ENCODE peak calls at places on chromosomes 1 and 21, in four cellular contexts. One of them, this sample, is unnamed.

GRCh38 chr1:43423672-43424550 is 29.8 kb downstream of the HYI start:
- DNase-seq in K562: peak; percentile 30
- DNase-seq in WTC11: no peak
- DNase-seq in HepG2: no peak
- DNase-seq in this sample: no peak

GRCh38 chr1:64515427-64515826 is 45.5 kb downstream of the CACHD1 start:
- DNase-seq in WTC11: no peak
- DNase-seq in K562: no peak
- DNase-seq in HepG2: no peak
- DNase-seq in this sample: no peak

GRCh38 chr1:17134036-17134435 is 14.8 kb upstream of the PADI2 start:
- DNase-seq in K562: no peak
- DNase-seq in HepG2: no peak
- DNase-seq in WTC11: no peak
- DNase-seq in this sample: no peak

GRCh38 chr21:34702341-34702807 is 33.6 kb downstream of the CLIC6 start:
- DNase-seq in HepG2: no peak
- DNase-seq in WTC11: no peak
- DNase-seq in K562: no peak
- DNase-seq in this sample: no peak

GRCh38 chr1:207134550-207134949 is 30.5 kb downstream of the C4BPA start:
- DNase-seq in WTC11: no peak
- DNase-seq in K562: no peak
- DNase-seq in HepG2: no peak
- DNase-seq in this sample: no peak

GRCh38 chr1:10682449-10683365 is 113.7 kb downstream of the CASZ1 start:
- DNase-seq in HepG2: no peak
- DNase-seq in WTC11: no peak
- DNase-seq in K562: no peak
- DNase-seq in this sample: no peak

GRCh38 chr1:172180886-172181285 is 239.6 kb upstream of the C1orf105 start:
- DNase-seq in WTC11: no peak
- DNase-seq in HepG2: no peak
- DNase-seq in K562: no peak
- DNase-seq in this sample: no peak

GRCh38 chr1:233707153-233707905 is 93.4 kb downstream of the KCNK1 start:
- DNase-seq in K562: peak; percentile 50
- DNase-seq in WTC11: no peak
- DNase-seq in HepG2: no peak
- DNase-seq in this sample: peak; percentile 54

GRCh38 chr1:20480261-20481157 is 5.5 kb downstream of the CAMK2N1 start:
- DNase-seq in K562: no peak
- DNase-seq in WTC11: no peak
- DNase-seq in HepG2: peak; percentile 99
- DNase-seq in this sample: peak; percentile 58

GRCh38 chr1:238242156-238242555 is 351.4 kb upstream of the ZP4 start:
- DNase-seq in HepG2: no peak
- DNase-seq in K562: no peak
- DNase-seq in WTC11: no peak
- DNase-seq in this sample: no peak

GRCh38 chr1:111251570-111251969 is 24.1 kb downstream of the CHI3L2 start:
- DNase-seq in HepG2: no peak
- DNase-seq in WTC11: no peak
- DNase-seq in K562: no peak
- DNase-seq in this sample: no peak

GRCh38 chr1:168190284-168190884 is 11.6 kb downstream of the TIPRL start:
- DNase-seq in K562: no peak
- DNase-seq in WTC11: no peak
- DNase-seq in HepG2: no peak
- DNase-seq in this sample: no peak

GRCh38 chr1:44645466-44646244 is 28.6 kb downstream of the TMEM53 start:
- DNase-seq in K562: no peak
- DNase-seq in WTC11: no peak
- DNase-seq in HepG2: no peak
- DNase-seq in this sample: no peak

DNA sequence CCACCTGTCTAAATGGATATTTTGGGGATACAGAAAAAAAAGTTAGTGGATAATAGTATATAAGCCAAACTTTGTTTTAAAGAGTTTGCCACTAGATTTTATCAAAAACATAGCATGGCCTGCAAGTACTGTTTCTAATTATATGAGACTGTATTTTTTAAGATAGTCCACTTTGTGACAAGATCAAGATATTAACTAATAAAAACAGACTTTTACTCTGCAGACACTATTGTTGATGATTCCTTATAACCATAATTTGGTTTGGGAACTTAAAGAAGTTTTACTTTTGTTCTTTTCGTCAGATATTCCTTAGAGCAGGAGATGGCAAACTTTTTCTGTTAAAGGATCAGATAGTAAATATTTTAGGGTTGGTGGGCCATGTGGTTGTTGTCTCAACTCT is 36.4 kb downstream of the SMG7 start:
- DNase-seq in WTC11: no peak
- DNase-seq in HepG2: no peak
- DNase-seq in K562: no peak
- DNase-seq in this sample: no peak
- TF ChIP-seq HMGXB4 in WTC11: no peak
- TF ChIP-seq HMGXB4 in HepG2: no peak
- TF ChIP-seq HMGXB4 in K562: no peak
- TF ChIP-seq HMGXB4 in this sample: no peak

DNA sequence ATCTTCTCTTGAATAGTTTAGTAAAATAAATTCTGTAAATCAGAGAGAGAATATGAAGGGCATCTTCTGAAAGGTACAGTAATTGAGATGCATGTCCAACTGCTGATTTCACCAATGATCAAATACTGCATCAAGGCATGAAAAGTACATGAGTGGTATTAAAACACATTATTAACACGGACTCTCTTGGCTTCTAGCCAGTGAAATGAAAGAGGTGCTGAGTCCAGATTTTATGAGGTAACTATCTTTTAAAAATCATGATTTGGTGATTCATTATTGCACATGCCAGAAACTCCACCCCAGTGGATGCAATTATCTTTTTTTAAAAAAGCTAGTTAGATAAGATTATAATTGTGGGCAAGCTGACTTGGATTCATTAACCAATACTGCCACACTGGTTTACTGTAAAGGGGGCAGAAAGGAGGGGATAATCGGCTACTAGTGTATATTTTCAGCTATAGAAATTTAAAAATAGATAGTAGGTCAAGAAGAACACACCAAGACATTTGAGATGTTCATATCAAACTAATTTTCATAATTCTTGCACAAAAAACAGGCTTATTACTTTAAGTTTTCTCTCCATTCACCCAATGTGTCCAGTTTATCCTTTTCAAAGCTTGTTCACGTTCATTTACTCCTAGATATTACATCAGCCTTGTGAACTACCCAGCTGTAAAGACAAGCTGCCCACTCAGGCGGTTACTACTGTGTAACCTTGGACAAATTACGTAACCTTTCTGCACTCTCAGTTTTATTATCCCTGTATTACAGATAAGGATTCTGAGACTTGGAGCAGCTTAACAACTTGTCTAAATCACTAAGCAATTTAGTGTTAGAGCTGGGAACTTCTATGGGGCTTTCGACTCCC is 20.3 kb upstream of the LPAR3 start:
- DNase-seq in WTC11: no peak
- DNase-seq in K562: no peak
- DNase-seq in HepG2: no peak
- DNase-seq in this sample: no peak
- TF ChIP-seq HMGXB4 in WTC11: no peak
- TF ChIP-seq HMGXB4 in K562: no peak
- TF ChIP-seq HMGXB4 in HepG2: no peak
- TF ChIP-seq HMGXB4 in this sample: no peak

DNA sequence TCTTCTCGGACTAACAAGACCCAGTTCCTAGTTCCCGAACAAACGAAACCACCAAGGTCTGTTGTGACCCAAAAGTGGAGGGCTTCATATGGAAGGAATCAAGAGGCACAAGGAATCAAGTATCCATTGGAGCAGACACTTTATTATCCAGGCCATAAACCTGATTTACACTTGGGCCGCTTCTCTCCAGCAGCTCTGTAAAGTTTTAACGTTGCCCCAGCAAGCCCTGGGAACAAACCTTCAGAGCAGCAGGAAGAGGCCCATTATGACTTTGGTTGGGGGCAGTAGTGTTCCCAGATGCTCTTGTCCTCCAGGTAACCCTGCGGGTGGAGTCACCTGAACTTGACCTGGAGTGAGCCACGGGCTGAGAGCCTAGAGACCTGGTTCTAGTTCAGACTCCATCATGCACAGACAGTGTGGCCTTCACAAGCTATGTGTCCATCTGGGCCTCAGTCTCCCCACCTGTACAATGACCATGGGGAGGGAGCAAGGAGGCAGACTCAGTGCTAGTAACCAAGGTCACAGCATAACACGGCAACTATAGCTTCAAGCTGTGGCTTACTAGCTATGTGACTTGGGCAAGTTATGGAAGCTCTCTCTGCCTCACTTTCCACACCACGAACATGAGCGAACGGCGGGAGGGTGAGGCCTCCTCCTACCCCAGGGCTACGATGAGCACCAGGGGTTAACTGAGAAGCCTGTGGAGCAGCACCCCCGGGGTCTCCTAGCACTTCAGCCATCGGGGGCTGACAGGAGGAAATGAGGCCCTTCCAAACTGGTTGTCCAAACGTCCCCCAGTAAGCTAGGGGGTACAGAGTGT is 95.7 kb downstream of the GLIS1 start:
- DNase-seq in HepG2: no peak
- DNase-seq in K562: no peak
- DNase-seq in WTC11: peak; percentile 1
- DNase-seq in this sample: no peak
- TF ChIP-seq HMGXB4 in HepG2: no peak
- TF ChIP-seq HMGXB4 in K562: no peak
- TF ChIP-seq HMGXB4 in WTC11: no peak
- TF ChIP-seq HMGXB4 in this sample: no peak

GRCh38 chr1:1847061-1847460 is 43.8 kb downstream of the GNB1 start:
- DNase-seq in K562: no peak
- DNase-seq in WTC11: no peak
- DNase-seq in HepG2: peak; percentile 36
- DNase-seq in this sample: no peak
- TF ChIP-seq HMGXB4 in K562: no peak
- TF ChIP-seq HMGXB4 in WTC11: no peak
- TF ChIP-seq HMGXB4 in HepG2: no peak
- TF ChIP-seq HMGXB4 in this sample: no peak

GRCh38 chr1:214328770-214329455 is 48.0 kb downstream of the SMYD2 start:
- DNase-seq in K562: peak; percentile 80
- DNase-seq in HepG2: peak; percentile 65
- DNase-seq in WTC11: peak; percentile 90
- DNase-seq in this sample: peak; percentile 74
- TF ChIP-seq HMGXB4 in K562: no peak
- TF ChIP-seq HMGXB4 in HepG2: peak; percentile 46
- TF ChIP-seq HMGXB4 in WTC11: no peak
- TF ChIP-seq HMGXB4 in this sample: no peak

GRCh38 chr1:2415801-2416208 is 3.4 kb upstream of the PEX10 start:
- DNase-seq in HepG2: no peak
- DNase-seq in K562: no peak
- DNase-seq in WTC11: no peak
- DNase-seq in this sample: no peak

GRCh38 chr1:2417833-2418225 is 5.5 kb upstream of the PEX10 start:
- DNase-seq in K562: no peak
- DNase-seq in WTC11: no peak
- DNase-seq in HepG2: no peak
- DNase-seq in this sample: no peak

GRCh38 chr1:2415337-2415736 is 3.0 kb upstream of the PEX10 start:
- DNase-seq in WTC11: no peak
- DNase-seq in HepG2: no peak
- DNase-seq in K562: no peak
- DNase-seq in this sample: no peak

GRCh38 chr1:2417083-2417832 is 4.9 kb upstream of the PEX10 start:
- DNase-seq in K562: no peak
- DNase-seq in WTC11: no peak
- DNase-seq in HepG2: no peak
- DNase-seq in this sample: no peak

GRCh38 chr1:2416403-2416802 is 4.0 kb upstream of the PEX10 start:
- DNase-seq in HepG2: no peak
- DNase-seq in K562: no peak
- DNase-seq in WTC11: no peak
- DNase-seq in this sample: no peak
- TF ChIP-seq HMGXB4 in HepG2: no peak
- TF ChIP-seq HMGXB4 in K562: no peak
- TF ChIP-seq HMGXB4 in WTC11: no peak
- TF ChIP-seq HMGXB4 in this sample: no peak

GRCh38 chr1:5415621-5416020 is 576.6 kb downstream of the NPHP4 start:
- DNase-seq in K562: no peak
- DNase-seq in WTC11: no peak
- DNase-seq in HepG2: no peak
- DNase-seq in this sample: no peak
- TF ChIP-seq HMGXB4 in K562: no peak
- TF ChIP-seq HMGXB4 in WTC11: no peak
- TF ChIP-seq HMGXB4 in HepG2: no peak
- TF ChIP-seq HMGXB4 in this sample: no peak

This sample was measured in A549.